ENCODE peak calls at places on chromosome 18, in five cellular contexts. One of them, this sample, is unnamed.

GRCh38 chr18:42274488-42275137 is 319.6 kb downstream of the PIK3C3 start:
- DNase-seq in RWPE1: no peak
- DNase-seq in colonic mucosa: no peak
- DNase-seq in endodermal cell: peak; percentile 62
- DNase-seq in CD8-positive, alpha-beta T cell: no peak
- DNase-seq in this sample: no peak

GRCh38 chr18:35162995-35163394 is 77.8 kb upstream of the ZNF397 start:
- DNase-seq in RWPE1: no peak
- DNase-seq in colonic mucosa: no peak
- DNase-seq in CD8-positive, alpha-beta T cell: no peak
- DNase-seq in endodermal cell: no peak
- DNase-seq in this sample: no peak

GRCh38 chr18:63570721-63571120 is 16.4 kb upstream of the SERPINB13 start:
- DNase-seq in colonic mucosa: no peak
- DNase-seq in RWPE1: no peak
- DNase-seq in CD8-positive, alpha-beta T cell: no peak
- DNase-seq in endodermal cell: no peak
- DNase-seq in this sample: no peak

GRCh38 chr18:60130289-60130688 is 230.5 kb downstream of the PMAIP1 start:
- DNase-seq in colonic mucosa: no peak
- DNase-seq in endodermal cell: no peak
- DNase-seq in CD8-positive, alpha-beta T cell: no peak
- DNase-seq in RWPE1: no peak
- DNase-seq in this sample: no peak

GRCh38 chr18:44837491-44838185 is 156.9 kb downstream of the SETBP1 start:
- DNase-seq in endodermal cell: no peak
- DNase-seq in colonic mucosa: no peak
- DNase-seq in CD8-positive, alpha-beta T cell: no peak
- DNase-seq in RWPE1: no peak
- DNase-seq in this sample: no peak

GRCh38 chr18:4309227-4309626 is 145.9 kb downstream of the DLGAP1 start:
- DNase-seq in colonic mucosa: no peak
- DNase-seq in RWPE1: no peak
- DNase-seq in endodermal cell: no peak
- DNase-seq in CD8-positive, alpha-beta T cell: no peak
- DNase-seq in this sample: no peak

GRCh38 chr18:69580107-69580506 is 179.4 kb downstream of the DOK6 start:
- DNase-seq in colonic mucosa: no peak
- DNase-seq in RWPE1: no peak
- DNase-seq in CD8-positive, alpha-beta T cell: no peak
- DNase-seq in endodermal cell: no peak
- DNase-seq in this sample: no peak

GRCh38 chr18:22773944-22774343 is 159.2 kb upstream of the RBBP8 start:
- DNase-seq in CD8-positive, alpha-beta T cell: no peak
- DNase-seq in RWPE1: no peak
- DNase-seq in endodermal cell: no peak
- DNase-seq in colonic mucosa: no peak
- DNase-seq in this sample: no peak

GRCh38 chr18:23356915-23357421 is 96.1 kb upstream of the RIOK3 start:
- DNase-seq in CD8-positive, alpha-beta T cell: no peak
- DNase-seq in endodermal cell: no peak
- DNase-seq in colonic mucosa: no peak
- DNase-seq in RWPE1: no peak
- DNase-seq in this sample: no peak

GRCh38 chr18:36095936-36096519 is 28.7 kb upstream of the RPRD1A start:
- DNase-seq in colonic mucosa: no peak
- DNase-seq in endodermal cell: no peak
- DNase-seq in RWPE1: peak; percentile 17
- DNase-seq in CD8-positive, alpha-beta T cell: no peak
- DNase-seq in this sample: no peak

GRCh38 chr18:66724664-66725356 is 120.9 kb upstream of the CDH19 start:
- DNase-seq in colonic mucosa: peak; percentile 73
- DNase-seq in CD8-positive, alpha-beta T cell: no peak
- DNase-seq in endodermal cell: no peak
- DNase-seq in RWPE1: no peak
- DNase-seq in this sample: no peak

GRCh38 chr18:70973626-70974025 is 684.8 kb downstream of the SOCS6 start:
- DNase-seq in endodermal cell: no peak
- DNase-seq in colonic mucosa: no peak
- DNase-seq in CD8-positive, alpha-beta T cell: no peak
- DNase-seq in RWPE1: no peak
- DNase-seq in this sample: no peak

GRCh38 chr18:45365835-45366234 is 249.4 kb upstream of the SLC14A2 start:
- DNase-seq in endodermal cell: no peak
- DNase-seq in colonic mucosa: no peak
- DNase-seq in CD8-positive, alpha-beta T cell: no peak
- DNase-seq in RWPE1: no peak
- DNase-seq in this sample: no peak

GRCh38 chr18:63063171-63063570 is 256.4 kb downstream of the BCL2 start:
- DNase-seq in colonic mucosa: no peak
- DNase-seq in RWPE1: peak; percentile 5
- DNase-seq in CD8-positive, alpha-beta T cell: no peak
- DNase-seq in endodermal cell: peak; percentile 59
- DNase-seq in this sample: no peak

GRCh38 chr18:13418013-13418710 is 199.6 kb downstream of the LDLRAD4 start:
- DNase-seq in colonic mucosa: peak; percentile 58
- DNase-seq in CD8-positive, alpha-beta T cell: no peak
- DNase-seq in RWPE1: no peak
- DNase-seq in endodermal cell: no peak
- DNase-seq in this sample: no peak

GRCh38 chr18:35289293-35290069 is 548 bp downstream of the ZSCAN30 start:
- DNase-seq in RWPE1: peak; percentile 8
- DNase-seq in CD8-positive, alpha-beta T cell: peak; percentile 35
- DNase-seq in colonic mucosa: peak; percentile 45
- DNase-seq in endodermal cell: no peak
- DNase-seq in this sample: no peak

GRCh38 chr18:74217476-74218143 is 69.3 kb downstream of the TIMM21 start:
- DNase-seq in endodermal cell: no peak
- DNase-seq in RWPE1: no peak
- DNase-seq in CD8-positive, alpha-beta T cell: no peak
- DNase-seq in colonic mucosa: no peak
- DNase-seq in this sample: no peak

GRCh38 chr18:35889677-35890076 is 82.8 kb upstream of the RMP24 start:
- DNase-seq in endodermal cell: no peak
- DNase-seq in colonic mucosa: no peak
- DNase-seq in CD8-positive, alpha-beta T cell: no peak
- DNase-seq in RWPE1: no peak
- DNase-seq in this sample: no peak

GRCh38 chr18:79384151-79384807 is 11.5 kb upstream of the NFATC1 start:
- DNase-seq in endodermal cell: no peak
- DNase-seq in colonic mucosa: peak; percentile 17
- DNase-seq in RWPE1: no peak
- DNase-seq in CD8-positive, alpha-beta T cell: no peak
- DNase-seq in this sample: no peak

GRCh38 chr18:31225668-31226067 is 63.0 kb upstream of the DSC1 start:
- DNase-seq in endodermal cell: peak; percentile 87
- DNase-seq in RWPE1: no peak
- DNase-seq in colonic mucosa: no peak
- DNase-seq in CD8-positive, alpha-beta T cell: no peak
- DNase-seq in this sample: no peak

GRCh38 chr18:62717850-62718229 is 2.5 kb downstream of the PHLPP1 start:
- DNase-seq in RWPE1: no peak
- DNase-seq in endodermal cell: no peak
- DNase-seq in colonic mucosa: no peak
- DNase-seq in CD8-positive, alpha-beta T cell: no peak
- DNase-seq in this sample: no peak

GRCh38 chr18:36409779-36410178 is 112.3 kb downstream of the FHOD3 start:
- DNase-seq in colonic mucosa: no peak
- DNase-seq in endodermal cell: no peak
- DNase-seq in CD8-positive, alpha-beta T cell: no peak
- DNase-seq in RWPE1: no peak
- DNase-seq in this sample: no peak

GRCh38 chr18:3104190-3105054 is 91.5 kb upstream of the LPIN2 start:
- DNase-seq in CD8-positive, alpha-beta T cell: no peak
- DNase-seq in colonic mucosa: no peak
- DNase-seq in RWPE1: peak; percentile 71
- DNase-seq in endodermal cell: no peak
- DNase-seq in this sample: no peak

GRCh38 chr18:3246636-3247242 is 862 bp upstream of the MYL12A start:
- DNase-seq in endodermal cell: peak; percentile 66
- DNase-seq in RWPE1: no peak
- DNase-seq in colonic mucosa: peak; percentile 53
- DNase-seq in CD8-positive, alpha-beta T cell: peak; percentile 10
- DNase-seq in this sample: peak; percentile 37

GRCh38 chr18:22193466-22193865 is 24.1 kb downstream of the GATA6 start:
- DNase-seq in colonic mucosa: peak; percentile 52
- DNase-seq in endodermal cell: peak; percentile 64
- DNase-seq in RWPE1: no peak
- DNase-seq in CD8-positive, alpha-beta T cell: no peak
- DNase-seq in this sample: no peak

GRCh38 chr18:79379251-79379905 is 16.4 kb upstream of the NFATC1 start:
- DNase-seq in RWPE1: no peak
- DNase-seq in CD8-positive, alpha-beta T cell: no peak
- DNase-seq in colonic mucosa: no peak
- DNase-seq in endodermal cell: peak; percentile 46
- DNase-seq in this sample: no peak

GRCh38 chr18:22703883-22704626 is 229.1 kb upstream of the RBBP8 start:
- DNase-seq in CD8-positive, alpha-beta T cell: peak; percentile 8
- DNase-seq in RWPE1: peak; percentile 61
- DNase-seq in endodermal cell: no peak
- DNase-seq in colonic mucosa: peak; percentile 38
- DNase-seq in this sample: no peak

GRCh38 chr18:5106730-5107129 is 90.3 kb downstream of the AKAIN1 start:
- DNase-seq in colonic mucosa: no peak
- DNase-seq in CD8-positive, alpha-beta T cell: no peak
- DNase-seq in endodermal cell: no peak
- DNase-seq in RWPE1: no peak
- DNase-seq in this sample: no peak

GRCh38 chr18:79877163-79878091 is 74.0 kb downstream of the SLC66A2 start:
- DNase-seq in CD8-positive, alpha-beta T cell: no peak
- DNase-seq in colonic mucosa: no peak
- DNase-seq in endodermal cell: peak; percentile 63
- DNase-seq in RWPE1: no peak
- DNase-seq in this sample: no peak

GRCh38 chr18:63319383-63320040 is at the start of gene BCL2:
- DNase-seq in RWPE1: peak; percentile 25
- DNase-seq in colonic mucosa: peak; percentile 50
- DNase-seq in endodermal cell: peak; percentile 71
- DNase-seq in CD8-positive, alpha-beta T cell: no peak
- DNase-seq in this sample: no peak

GRCh38 chr18:48538531-48539405 is at the start of gene CTIF:
- DNase-seq in endodermal cell: peak; percentile 99
- DNase-seq in colonic mucosa: peak; percentile 97
- DNase-seq in RWPE1: peak; percentile 84
- DNase-seq in CD8-positive, alpha-beta T cell: peak; percentile 48
- DNase-seq in this sample: peak; percentile 49
- TF ChIP-seq CTCF in endodermal cell: peak; percentile 30
- TF ChIP-seq CTCF in colonic mucosa: no peak
- TF ChIP-seq CTCF in RWPE1: no peak
- TF ChIP-seq CTCF in CD8-positive, alpha-beta T cell: no peak
- TF ChIP-seq CTCF in this sample: no peak

DNA sequence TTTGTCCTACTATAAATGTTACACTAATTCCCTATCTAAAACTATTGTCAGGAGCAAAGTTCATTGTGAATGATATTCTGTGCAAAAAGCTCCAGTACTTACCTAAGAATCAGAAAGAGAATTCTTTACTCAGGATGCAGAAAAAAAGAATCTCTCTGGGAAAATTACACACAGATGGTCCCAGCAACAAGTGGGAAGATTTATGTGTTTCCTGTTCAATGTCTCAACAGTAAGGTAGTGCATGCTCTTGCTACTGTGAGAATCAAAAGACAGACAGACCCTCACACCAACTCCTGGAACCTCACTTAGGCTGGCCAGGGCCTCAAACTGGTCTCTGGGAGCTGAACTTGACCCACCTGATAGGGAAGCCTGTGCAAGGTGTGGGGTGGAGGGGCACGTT is 11.2 kb upstream of the NAPG start:
- DNase-seq in CD8-positive, alpha-beta T cell: no peak
- DNase-seq in RWPE1: no peak
- DNase-seq in endodermal cell: no peak
- DNase-seq in colonic mucosa: no peak
- DNase-seq in this sample: no peak
- TF ChIP-seq CTCF in CD8-positive, alpha-beta T cell: no peak
- TF ChIP-seq CTCF in RWPE1: no peak
- TF ChIP-seq CTCF in endodermal cell: no peak
- TF ChIP-seq CTCF in colonic mucosa: no peak
- TF ChIP-seq CTCF in this sample: no peak

DNA sequence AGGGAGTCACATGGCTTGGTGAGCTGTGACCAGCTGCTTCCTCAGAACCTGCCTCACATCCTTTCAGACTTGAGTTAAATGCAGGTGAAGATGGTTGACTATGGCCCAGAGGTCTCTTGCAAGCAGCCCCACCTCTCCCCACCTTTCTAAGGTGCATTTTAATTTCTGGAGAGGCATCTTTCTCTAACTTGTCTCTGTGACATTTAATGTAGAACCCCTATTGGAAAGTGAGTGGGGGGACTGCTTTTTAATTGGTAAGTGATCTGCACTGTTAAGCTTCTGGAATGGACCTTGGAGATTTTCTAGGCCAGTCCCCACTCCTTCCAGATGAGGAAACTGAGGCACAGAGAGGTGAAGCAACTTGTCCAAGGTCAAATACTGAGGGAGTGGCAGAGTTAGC is 37.3 kb upstream of the SKOR2 start:
- DNase-seq in colonic mucosa: no peak
- DNase-seq in RWPE1: no peak
- DNase-seq in endodermal cell: no peak
- DNase-seq in CD8-positive, alpha-beta T cell: no peak
- DNase-seq in this sample: no peak
- TF ChIP-seq CTCF in colonic mucosa: no peak
- TF ChIP-seq CTCF in RWPE1: no peak
- TF ChIP-seq CTCF in endodermal cell: no peak
- TF ChIP-seq CTCF in CD8-positive, alpha-beta T cell: no peak
- TF ChIP-seq CTCF in this sample: no peak

GRCh38 chr18:24398515-24398914 is 891 bp upstream of the OSBPL1A start:
- DNase-seq in RWPE1: no peak
- DNase-seq in endodermal cell: peak; percentile 77
- DNase-seq in CD8-positive, alpha-beta T cell: no peak
- DNase-seq in colonic mucosa: peak; percentile 38
- DNase-seq in this sample: no peak

GRCh38 chr18:24403076-24403475 is 5.5 kb upstream of the OSBPL1A start:
- DNase-seq in colonic mucosa: no peak
- DNase-seq in CD8-positive, alpha-beta T cell: no peak
- DNase-seq in RWPE1: no peak
- DNase-seq in endodermal cell: no peak
- DNase-seq in this sample: no peak

GRCh38 chr18:24404591-24404990 is 7.0 kb upstream of the OSBPL1A start:
- DNase-seq in colonic mucosa: no peak
- DNase-seq in RWPE1: no peak
- DNase-seq in CD8-positive, alpha-beta T cell: no peak
- DNase-seq in endodermal cell: no peak
- DNase-seq in this sample: no peak

GRCh38 chr18:24400587-24400986 is 3.0 kb upstream of the OSBPL1A start:
- DNase-seq in colonic mucosa: no peak
- DNase-seq in CD8-positive, alpha-beta T cell: no peak
- DNase-seq in endodermal cell: no peak
- DNase-seq in RWPE1: no peak
- DNase-seq in this sample: no peak

GRCh38 chr18:24402209-24402785 is 4.7 kb upstream of the OSBPL1A start:
- DNase-seq in CD8-positive, alpha-beta T cell: peak; percentile 9
- DNase-seq in RWPE1: no peak
- DNase-seq in endodermal cell: peak; percentile 70
- DNase-seq in colonic mucosa: no peak
- DNase-seq in this sample: no peak
- TF ChIP-seq CTCF in CD8-positive, alpha-beta T cell: no peak
- TF ChIP-seq CTCF in RWPE1: no peak
- TF ChIP-seq CTCF in endodermal cell: peak; percentile 69
- TF ChIP-seq CTCF in colonic mucosa: no peak
- TF ChIP-seq CTCF in this sample: no peak

GRCh38 chr18:73150199-73150598 is 282.4 kb upstream of the NETO1 start:
- DNase-seq in endodermal cell: no peak
- DNase-seq in colonic mucosa: no peak
- DNase-seq in RWPE1: no peak
- DNase-seq in CD8-positive, alpha-beta T cell: no peak
- DNase-seq in this sample: no peak
- TF ChIP-seq CTCF in endodermal cell: peak; percentile 68
- TF ChIP-seq CTCF in colonic mucosa: no peak
- TF ChIP-seq CTCF in RWPE1: no peak
- TF ChIP-seq CTCF in CD8-positive, alpha-beta T cell: no peak
- TF ChIP-seq CTCF in this sample: no peak

This sample was measured in activated B cell treated with CpG ODN at 0.5 μM for 24 hours.